ENCODE peak calls at places on chromosomes 16 and 17, in four cellular contexts. One of them, this sample, is unnamed.

GRCh38 chr16:57112403-57113041 is 20.1 kb downstream of the CPNE2 start:
- DNase-seq in H9: no peak
- DNase-seq in MM.1S: no peak
- DNase-seq in HCT116: no peak
- DNase-seq in this sample: no peak

GRCh38 chr16:3348547-3349167 is 7.0 kb upstream of the OR2C1 start:
- DNase-seq in H9: no peak
- DNase-seq in MM.1S: peak; percentile 96
- DNase-seq in HCT116: no peak
- DNase-seq in this sample: no peak

GRCh38 chr16:64206877-64207276 is 915.0 kb downstream of the CDH11 start:
- DNase-seq in H9: no peak
- DNase-seq in MM.1S: no peak
- DNase-seq in HCT116: no peak
- DNase-seq in this sample: peak; percentile 20

GRCh38 chr16:28974007-28974436 is 556 bp upstream of the SPNS1 start:
- DNase-seq in H9: peak; percentile 70
- DNase-seq in MM.1S: no peak
- DNase-seq in HCT116: peak; percentile 23
- DNase-seq in this sample: peak; percentile 52

GRCh38 chr17:31690118-31690517 is 168.9 kb downstream of the COPRS start:
- DNase-seq in H9: no peak
- DNase-seq in MM.1S: no peak
- DNase-seq in HCT116: no peak
- DNase-seq in this sample: peak; percentile 49

GRCh38 chr16:57725976-57726375 is 9.6 kb upstream of the KATNB1 start:
- DNase-seq in H9: no peak
- DNase-seq in MM.1S: no peak
- DNase-seq in HCT116: no peak
- DNase-seq in this sample: no peak

GRCh38 chr17:58710948-58711552 is 18.6 kb downstream of the RAD51C start:
- DNase-seq in H9: no peak
- DNase-seq in MM.1S: peak; percentile 62
- DNase-seq in HCT116: peak; percentile 56
- DNase-seq in this sample: peak; percentile 81

GRCh38 chr16:31138621-31139578 is 3.4 kb upstream of the PRSS8 start:
- DNase-seq in H9: peak; percentile 80
- DNase-seq in MM.1S: no peak
- DNase-seq in HCT116: peak; percentile 84
- DNase-seq in this sample: peak; percentile 37

GRCh38 chr17:59840908-59841666 is 51.7 kb downstream of the TUBD1 start:
- DNase-seq in H9: no peak
- DNase-seq in MM.1S: no peak
- DNase-seq in HCT116: no peak
- DNase-seq in this sample: peak; percentile 39

GRCh38 chr17:35082073-35082657 is 18.7 kb upstream of the RFFL start:
- DNase-seq in H9: no peak
- DNase-seq in MM.1S: peak; percentile 68
- DNase-seq in HCT116: peak; percentile 81
- DNase-seq in this sample: peak; percentile 82

GRCh38 chr17:18122991-18123753 is 14.6 kb downstream of the MYO15A start:
- DNase-seq in H9: no peak
- DNase-seq in MM.1S: no peak
- DNase-seq in HCT116: no peak
- DNase-seq in this sample: no peak

GRCh38 chr16:57622361-57623250 is 5.8 kb upstream of the ADGRG1 start:
- DNase-seq in H9: no peak
- DNase-seq in MM.1S: no peak
- DNase-seq in HCT116: no peak
- DNase-seq in this sample: no peak

GRCh38 chr17:42424991-42425610 is 2.0 kb upstream of the CAVIN1 start:
- DNase-seq in H9: no peak
- DNase-seq in MM.1S: no peak
- DNase-seq in HCT116: no peak
- DNase-seq in this sample: no peak

GRCh38 chr16:1983053-1983543 is 895 bp upstream of the GFER start:
- DNase-seq in H9: no peak
- DNase-seq in MM.1S: no peak
- DNase-seq in HCT116: no peak
- DNase-seq in this sample: no peak
- H2AFZ ChIP-seq in H9: no peak overlapping the region
- H2AFZ ChIP-seq in MM.1S: peak overlapping the region; percentile 62
- H2AFZ ChIP-seq in HCT116: no peak overlapping the region
- H2AFZ ChIP-seq in this sample: no peak overlapping the region

GRCh38 chr17:78560731-78561130 is 16.5 kb downstream of the DNAH17 start:
- DNase-seq in H9: no peak
- DNase-seq in MM.1S: no peak
- DNase-seq in HCT116: no peak
- DNase-seq in this sample: no peak

GRCh38 chr17:78561166-78561565 is 16.0 kb downstream of the DNAH17 start:
- DNase-seq in H9: no peak
- DNase-seq in MM.1S: no peak
- DNase-seq in HCT116: no peak
- DNase-seq in this sample: no peak

GRCh38 chr17:78559024-78559423 is 18.2 kb downstream of the DNAH17 start:
- DNase-seq in H9: no peak
- DNase-seq in MM.1S: no peak
- DNase-seq in HCT116: no peak
- DNase-seq in this sample: no peak

GRCh38 chr17:78558181-78558850 is 18.9 kb downstream of the DNAH17 start:
- DNase-seq in H9: no peak
- DNase-seq in MM.1S: no peak
- DNase-seq in HCT116: peak; percentile 26
- DNase-seq in this sample: peak; percentile 20

GRCh38 chr17:78559749-78560368 is 17.3 kb downstream of the DNAH17 start:
- DNase-seq in H9: peak; percentile 83
- DNase-seq in MM.1S: no peak
- DNase-seq in HCT116: peak; percentile 57
- DNase-seq in this sample: no peak
- TF ChIP-seq CTCF in H9: peak; percentile 64
- TF ChIP-seq CTCF in MM.1S: peak; percentile 42
- TF ChIP-seq CTCF in HCT116: peak; percentile 87
- TF ChIP-seq CTCF in this sample: no peak

DNA sequence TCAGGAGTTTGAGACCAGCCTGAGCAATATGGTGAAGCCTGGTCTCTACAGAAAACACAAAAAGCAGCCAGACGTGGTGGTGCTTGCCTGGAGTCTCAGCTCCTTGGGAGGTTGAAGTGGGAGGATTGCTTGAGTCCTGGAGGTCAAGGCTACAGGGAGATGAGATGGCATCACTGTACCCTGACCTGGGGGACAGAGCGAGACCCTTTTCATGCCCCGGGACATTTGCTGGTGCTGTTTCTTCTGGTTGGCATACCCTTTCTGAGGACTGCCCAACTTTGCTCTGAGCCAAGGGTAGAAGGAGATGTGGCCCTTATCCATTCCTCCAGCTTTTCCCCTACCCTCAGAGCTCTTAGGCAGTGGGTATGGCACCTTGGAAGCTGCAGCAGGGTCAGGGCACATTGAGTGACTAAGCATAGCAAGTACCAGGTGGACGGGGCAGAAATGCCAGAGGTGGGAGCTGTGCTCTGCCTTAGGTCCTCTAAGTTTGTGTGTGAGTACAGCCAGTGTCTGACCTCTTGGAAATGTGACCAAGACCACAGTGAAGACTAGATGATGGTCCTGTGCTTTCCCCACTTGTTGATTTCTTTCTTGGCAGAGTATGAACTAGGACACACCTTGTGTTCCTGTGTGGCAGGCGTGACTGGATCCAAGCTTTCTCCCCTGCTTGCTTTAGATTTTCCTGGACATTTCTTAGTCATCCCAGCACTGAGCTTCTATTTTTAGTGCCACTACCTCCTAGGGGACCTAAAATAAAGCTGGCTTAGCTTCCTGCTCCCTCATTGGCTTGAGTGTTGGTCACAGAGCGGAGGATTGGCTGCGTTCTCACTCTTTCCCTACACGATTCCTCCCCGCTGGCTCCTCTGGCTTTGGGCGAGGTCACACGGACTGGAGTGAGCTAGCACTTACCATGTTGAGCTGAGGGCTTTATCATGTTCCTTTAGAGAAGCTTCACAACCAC is 9.9 kb upstream of the EDC4 start:
- DNase-seq in H9: no peak
- DNase-seq in MM.1S: no peak
- DNase-seq in HCT116: no peak
- DNase-seq in this sample: peak; percentile 68
- H3K27ac ChIP-seq in H9: no peak overlapping the region
- H3K27ac ChIP-seq in MM.1S: no peak overlapping the region
- H3K27ac ChIP-seq in HCT116: peak overlapping the region; percentile 0
- H3K27ac ChIP-seq in this sample: peak overlapping the region; percentile 64

GRCh38 chr16:81639348-81639747 is 139.7 kb upstream of the PLCG2 start:
- DNase-seq in H9: no peak
- DNase-seq in MM.1S: no peak
- DNase-seq in HCT116: no peak
- DNase-seq in this sample: no peak
- H2AFZ ChIP-seq in H9: no peak overlapping the region
- H2AFZ ChIP-seq in MM.1S: no peak overlapping the region
- H2AFZ ChIP-seq in HCT116: no peak overlapping the region
- H2AFZ ChIP-seq in this sample: no peak overlapping the region

GRCh38 chr17:57436565-57436964 is 180.2 kb downstream of the MSI2 start:
- DNase-seq in H9: no peak
- DNase-seq in MM.1S: no peak
- DNase-seq in HCT116: no peak
- DNase-seq in this sample: no peak

GRCh38 chr17:57432507-57433277 is 176.4 kb downstream of the MSI2 start:
- DNase-seq in H9: no peak
- DNase-seq in MM.1S: no peak
- DNase-seq in HCT116: no peak
- DNase-seq in this sample: no peak

GRCh38 chr17:57434361-57434760 is 178.0 kb downstream of the MSI2 start:
- DNase-seq in H9: no peak
- DNase-seq in MM.1S: no peak
- DNase-seq in HCT116: no peak
- DNase-seq in this sample: no peak

GRCh38 chr17:57431415-57431814 is 175.1 kb downstream of the MSI2 start:
- DNase-seq in H9: no peak
- DNase-seq in MM.1S: no peak
- DNase-seq in HCT116: no peak
- DNase-seq in this sample: no peak

GRCh38 chr17:57433396-57433944 is 177.1 kb downstream of the MSI2 start:
- DNase-seq in H9: no peak
- DNase-seq in MM.1S: no peak
- DNase-seq in HCT116: no peak
- DNase-seq in this sample: no peak
- TF ChIP-seq CTCF in H9: peak; percentile 30
- TF ChIP-seq CTCF in MM.1S: no peak
- TF ChIP-seq CTCF in HCT116: no peak
- TF ChIP-seq CTCF in this sample: no peak

GRCh38 chr17:27982688-27983087 is 59.8 kb upstream of the NLK start:
- DNase-seq in H9: no peak
- DNase-seq in MM.1S: no peak
- DNase-seq in HCT116: no peak
- DNase-seq in this sample: no peak

GRCh38 chr17:27981978-27982377 is 60.5 kb upstream of the NLK start:
- DNase-seq in H9: no peak
- DNase-seq in MM.1S: no peak
- DNase-seq in HCT116: no peak
- DNase-seq in this sample: no peak

GRCh38 chr17:27978689-27979175 is 63.7 kb upstream of the NLK start:
- DNase-seq in H9: no peak
- DNase-seq in MM.1S: no peak
- DNase-seq in HCT116: no peak
- DNase-seq in this sample: no peak

GRCh38 chr17:27977751-27978688 is 64.5 kb upstream of the NLK start:
- DNase-seq in H9: no peak
- DNase-seq in MM.1S: no peak
- DNase-seq in HCT116: no peak
- DNase-seq in this sample: no peak

DNA sequence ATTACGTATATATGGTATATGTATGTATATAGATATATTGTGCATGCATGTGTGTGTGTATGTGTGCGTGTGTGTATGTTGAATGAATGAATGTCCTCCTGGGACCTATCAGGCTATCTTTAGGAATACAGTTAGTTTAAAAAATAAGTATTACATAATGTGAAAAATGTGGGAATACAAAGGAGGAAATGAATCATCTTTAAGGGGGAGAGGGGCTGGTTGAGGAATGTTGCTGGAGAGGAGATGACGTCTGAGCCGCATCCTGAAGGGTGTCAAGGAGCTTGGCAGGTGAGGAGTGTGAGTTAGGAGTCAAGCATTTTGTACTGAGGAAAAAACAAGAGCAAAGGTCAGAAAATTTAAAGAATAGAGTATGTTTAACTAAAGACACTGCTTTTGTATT is 62.4 kb upstream of the NLK start:
- DNase-seq in H9: no peak
- DNase-seq in MM.1S: no peak
- DNase-seq in HCT116: no peak
- DNase-seq in this sample: peak; percentile 91
- H3K27ac ChIP-seq in H9: no peak overlapping the region
- H3K27ac ChIP-seq in MM.1S: no peak overlapping the region
- H3K27ac ChIP-seq in HCT116: no peak overlapping the region
- H3K27ac ChIP-seq in this sample: no peak overlapping the region